ENCODE peak calls at places on chromosomes 4 and X, in four cellular contexts. One of them, this sample, is unnamed.

GRCh38 chr4:127604949-127605709 is 27.6 kb upstream of the INTU start:
- DNase-seq in transverse colon: no peak
- DNase-seq in RPMI7951: peak
- DNase-seq in activated CD4-positive, alpha-beta T cell treated with anti-CD3 and anti-CD28 coated beads, Interleukin-2, amount 10 ng/mL, durations not matched to agents 7 days and 5 days: no peak
- DNase-seq in this sample: peak

GRCh38 chr4:158285429-158286216 is 75.3 kb downstream of the TMEM144 start:
- DNase-seq in RPMI7951: no peak
- DNase-seq in activated CD4-positive, alpha-beta T cell treated with anti-CD3 and anti-CD28 coated beads, Interleukin-2, amount 10 ng/mL, durations not matched to agents 7 days and 5 days: no peak
- DNase-seq in transverse colon: no peak
- DNase-seq in this sample: no peak

GRCh38 chrX:19225906-19226305 is 103.6 kb upstream of the ADGRG2 start:
- DNase-seq in RPMI7951: peak
- DNase-seq in activated CD4-positive, alpha-beta T cell treated with anti-CD3 and anti-CD28 coated beads, Interleukin-2, amount 10 ng/mL, durations not matched to agents 7 days and 5 days: no peak
- DNase-seq in transverse colon: no peak
- DNase-seq in this sample: peak

GRCh38 chr4:74423101-74423500 is 21.8 kb upstream of the AREG start:
- DNase-seq in activated CD4-positive, alpha-beta T cell treated with anti-CD3 and anti-CD28 coated beads, Interleukin-2, amount 10 ng/mL, durations not matched to agents 7 days and 5 days: no peak
- DNase-seq in transverse colon: no peak
- DNase-seq in RPMI7951: peak
- DNase-seq in this sample: peak

GRCh38 chr4:127997534-127998388 is 32.6 kb downstream of the ABHD18 start:
- DNase-seq in activated CD4-positive, alpha-beta T cell treated with anti-CD3 and anti-CD28 coated beads, Interleukin-2, amount 10 ng/mL, durations not matched to agents 7 days and 5 days: peak
- DNase-seq in RPMI7951: peak
- DNase-seq in transverse colon: no peak
- DNase-seq in this sample: no peak

GRCh38 chrX:71599965-71600364 is 18.3 kb downstream of the CXCR3 start:
- DNase-seq in activated CD4-positive, alpha-beta T cell treated with anti-CD3 and anti-CD28 coated beads, Interleukin-2, amount 10 ng/mL, durations not matched to agents 7 days and 5 days: no peak
- DNase-seq in RPMI7951: no peak
- DNase-seq in transverse colon: no peak
- DNase-seq in this sample: no peak

GRCh38 chr4:100820249-100820648 is 302.4 kb upstream of the EMCN start:
- DNase-seq in RPMI7951: no peak
- DNase-seq in activated CD4-positive, alpha-beta T cell treated with anti-CD3 and anti-CD28 coated beads, Interleukin-2, amount 10 ng/mL, durations not matched to agents 7 days and 5 days: no peak
- DNase-seq in transverse colon: no peak
- DNase-seq in this sample: no peak

GRCh38 chrX:110401142-110401541 is 42.5 kb downstream of the RTL9 start:
- DNase-seq in activated CD4-positive, alpha-beta T cell treated with anti-CD3 and anti-CD28 coated beads, Interleukin-2, amount 10 ng/mL, durations not matched to agents 7 days and 5 days: no peak
- DNase-seq in RPMI7951: no peak
- DNase-seq in transverse colon: no peak
- DNase-seq in this sample: no peak

GRCh38 chr4:166657261-166657660 is 577.0 kb downstream of the SPOCK3 start:
- DNase-seq in RPMI7951: peak
- DNase-seq in transverse colon: no peak
- DNase-seq in activated CD4-positive, alpha-beta T cell treated with anti-CD3 and anti-CD28 coated beads, Interleukin-2, amount 10 ng/mL, durations not matched to agents 7 days and 5 days: no peak
- DNase-seq in this sample: no peak

GRCh38 chrX:47093248-47093647 is 15.0 kb downstream of the RGN start:
- DNase-seq in RPMI7951: peak
- DNase-seq in activated CD4-positive, alpha-beta T cell treated with anti-CD3 and anti-CD28 coated beads, Interleukin-2, amount 10 ng/mL, durations not matched to agents 7 days and 5 days: peak
- DNase-seq in transverse colon: no peak
- DNase-seq in this sample: peak

GRCh38 chr4:138697771-138698170 is 317.8 kb upstream of the NOCT start:
- DNase-seq in activated CD4-positive, alpha-beta T cell treated with anti-CD3 and anti-CD28 coated beads, Interleukin-2, amount 10 ng/mL, durations not matched to agents 7 days and 5 days: no peak
- DNase-seq in transverse colon: no peak
- DNase-seq in RPMI7951: no peak
- DNase-seq in this sample: no peak

GRCh38 chr4:65521666-65522065 is 148.6 kb downstream of the EPHA5 start:
- DNase-seq in transverse colon: no peak
- DNase-seq in activated CD4-positive, alpha-beta T cell treated with anti-CD3 and anti-CD28 coated beads, Interleukin-2, amount 10 ng/mL, durations not matched to agents 7 days and 5 days: no peak
- DNase-seq in RPMI7951: no peak
- DNase-seq in this sample: no peak

GRCh38 chrX:145041486-145041885 is 205.8 kb upstream of the SPANXN1 start:
- DNase-seq in transverse colon: no peak
- DNase-seq in RPMI7951: no peak
- DNase-seq in activated CD4-positive, alpha-beta T cell treated with anti-CD3 and anti-CD28 coated beads, Interleukin-2, amount 10 ng/mL, durations not matched to agents 7 days and 5 days: no peak
- DNase-seq in this sample: no peak

GRCh38 chrX:18927558-18927957 is 56.4 kb downstream of the PHKA2 start:
- DNase-seq in RPMI7951: no peak
- DNase-seq in transverse colon: no peak
- DNase-seq in activated CD4-positive, alpha-beta T cell treated with anti-CD3 and anti-CD28 coated beads, Interleukin-2, amount 10 ng/mL, durations not matched to agents 7 days and 5 days: no peak
- DNase-seq in this sample: no peak

GRCh38 chr4:43457866-43458265 is 565.4 kb downstream of the GRXCR1 start:
- DNase-seq in transverse colon: no peak
- DNase-seq in activated CD4-positive, alpha-beta T cell treated with anti-CD3 and anti-CD28 coated beads, Interleukin-2, amount 10 ng/mL, durations not matched to agents 7 days and 5 days: no peak
- DNase-seq in RPMI7951: peak
- DNase-seq in this sample: no peak

GRCh38 chrX:47483310-47484268 is 567 bp upstream of the ZNF41 start:
- DNase-seq in activated CD4-positive, alpha-beta T cell treated with anti-CD3 and anti-CD28 coated beads, Interleukin-2, amount 10 ng/mL, durations not matched to agents 7 days and 5 days: no peak
- DNase-seq in transverse colon: peak
- DNase-seq in RPMI7951: peak
- DNase-seq in this sample: peak

GRCh38 chrX:105701310-105702052 is 120.9 kb upstream of the NRK start:
- DNase-seq in transverse colon: no peak
- DNase-seq in activated CD4-positive, alpha-beta T cell treated with anti-CD3 and anti-CD28 coated beads, Interleukin-2, amount 10 ng/mL, durations not matched to agents 7 days and 5 days: no peak
- DNase-seq in RPMI7951: no peak
- DNase-seq in this sample: no peak

GRCh38 chr4:117527601-117528000 is 442.2 kb upstream of the TRAM1L1 start:
- DNase-seq in transverse colon: no peak
- DNase-seq in RPMI7951: no peak
- DNase-seq in activated CD4-positive, alpha-beta T cell treated with anti-CD3 and anti-CD28 coated beads, Interleukin-2, amount 10 ng/mL, durations not matched to agents 7 days and 5 days: no peak
- DNase-seq in this sample: no peak

GRCh38 chr4:26252349-26252748 is 68.5 kb upstream of the RBPJ start:
- DNase-seq in RPMI7951: peak
- DNase-seq in activated CD4-positive, alpha-beta T cell treated with anti-CD3 and anti-CD28 coated beads, Interleukin-2, amount 10 ng/mL, durations not matched to agents 7 days and 5 days: no peak
- DNase-seq in transverse colon: no peak
- DNase-seq in this sample: no peak

GRCh38 chrX:10110984-10111363 is 45.8 kb upstream of the CLCN4 start:
- DNase-seq in activated CD4-positive, alpha-beta T cell treated with anti-CD3 and anti-CD28 coated beads, Interleukin-2, amount 10 ng/mL, durations not matched to agents 7 days and 5 days: peak
- DNase-seq in RPMI7951: no peak
- DNase-seq in transverse colon: no peak
- DNase-seq in this sample: peak

GRCh38 chrX:130916636-130917422 is 13.8 kb upstream of the ENOX2 start:
- DNase-seq in transverse colon: peak
- DNase-seq in RPMI7951: peak
- DNase-seq in activated CD4-positive, alpha-beta T cell treated with anti-CD3 and anti-CD28 coated beads, Interleukin-2, amount 10 ng/mL, durations not matched to agents 7 days and 5 days: peak
- DNase-seq in this sample: peak

GRCh38 chr4:20422398-20422797 is 170.7 kb downstream of the SLIT2 start:
- DNase-seq in transverse colon: peak
- DNase-seq in activated CD4-positive, alpha-beta T cell treated with anti-CD3 and anti-CD28 coated beads, Interleukin-2, amount 10 ng/mL, durations not matched to agents 7 days and 5 days: peak
- DNase-seq in RPMI7951: peak
- DNase-seq in this sample: peak

GRCh38 chr4:54683616-54684346 is 26.0 kb downstream of the KIT start:
- DNase-seq in transverse colon: no peak
- DNase-seq in RPMI7951: no peak
- DNase-seq in activated CD4-positive, alpha-beta T cell treated with anti-CD3 and anti-CD28 coated beads, Interleukin-2, amount 10 ng/mL, durations not matched to agents 7 days and 5 days: peak
- DNase-seq in this sample: peak

This sample was measured in small intestine.